ENCODE peak calls at places on chromosome 13, in seven cellular contexts. E is hepatic stellate cell, W is gastrocnemius medialis, C is fibroblast of pulmonary artery, B is heart right ventricle, T is chondrocyte, D is HEK293T. P is an unnamed sample.

GRCh38 chr13:73225983-73226382 is 167.2 kb downstream of the KLF5 start:
- DNase-seq in E (no peak), W (no peak), C (no peak), B (no peak), T (no peak), D (no peak), P (no peak)

GRCh38 chr13:45092668-45093067 is 27.6 kb upstream of the GTF2F2 start:
- DNase-seq in E (no peak), W (no peak), C (no peak), B (peak), T (no peak), D (no peak), P (peak)

GRCh38 chr13:35630551-35631275 is 154.2 kb upstream of the MAB21L1 start:
- DNase-seq in E (peak), W (no peak), C (peak), B (peak), T (no peak), D (peak), P (peak)

GRCh38 chr13:113951246-113951999 is 22.5 kb downstream of the C13orf46 start:
- DNase-seq in E (peak), W (peak), C (peak), B (peak), T (peak), D (peak), P (peak)

GRCh38 chr13:111206148-111206547 is 91.0 kb downstream of the ARHGEF7 start:
- DNase-seq in E (no peak), W (no peak), C (no peak), B (no peak), T (no peak), D (no peak), P (no peak)

GRCh38 chr13:49756263-49756662 is 36.2 kb downstream of the KPNA3 start:
- DNase-seq in E (no peak), W (no peak), C (no peak), B (no peak), T (no peak), D (no peak), P (no peak)

GRCh38 chr13:31869582-31869981 is 130.3 kb downstream of the RXFP2 start:
- DNase-seq in E (no peak), W (no peak), C (no peak), B (no peak), T (no peak), D (no peak), P (no peak)

GRCh38 chr13:95182570-95183285 is 118.5 kb downstream of the ABCC4 start:
- DNase-seq in E (no peak), W (no peak), C (no peak), B (no peak), T (no peak), D (no peak), P (no peak)

GRCh38 chr13:109787135-109787954 is 962 bp upstream of the IRS2 start:
- DNase-seq in E (peak), W (peak), C (peak), B (peak), T (no peak), D (no peak), P (peak)

GRCh38 chr13:45847554-45848224 is 3.9 kb downstream of the SIAH3 start:
- DNase-seq in E (no peak), W (no peak), C (peak), B (no peak), T (no peak), D (no peak), P (no peak)

GRCh38 chr13:110404321-110404720 is 97.2 kb downstream of the COL4A2 start:
- DNase-seq in E (no peak), W (no peak), C (no peak), B (no peak), T (no peak), D (no peak), P (no peak)

GRCh38 chr13:44752184-44752583 is 176.1 kb upstream of the TSC22D1 start:
- DNase-seq in E (no peak), W (peak), C (no peak), B (no peak), T (no peak), D (no peak), P (no peak)

GRCh38 chr13:66780814-66781213 is 449.3 kb downstream of the PCDH9 start:
- DNase-seq in E (peak), W (no peak), C (peak), B (no peak), T (no peak), D (no peak), P (no peak)

GRCh38 chr13:30002577-30002976 is 152.2 kb upstream of the UBL3 start:
- DNase-seq in E (peak), W (no peak), C (peak), B (no peak), T (no peak), D (no peak), P (peak)

GRCh38 chr13:106619688-106620555 is 52.0 kb upstream of the ARGLU1 start:
- DNase-seq in E (peak), W (peak), C (peak), B (peak), T (no peak), D (peak), P (peak)

GRCh38 chr13:98697833-98698232 is 54.6 kb downstream of the SLC15A1 start:
- DNase-seq in E (no peak), W (no peak), C (no peak), B (no peak), T (no peak), D (no peak), P (no peak)

GRCh38 chr13:58434943-58435342 is 803.4 kb downstream of the PCDH17 start:
- DNase-seq in E (no peak), W (no peak), C (no peak), B (no peak), T (no peak), D (no peak), P (no peak)

GRCh38 chr13:40539954-40540706 is 126.3 kb downstream of the FOXO1 start:
- DNase-seq in E (peak), W (no peak), C (peak), B (no peak), T (no peak), D (no peak), P (peak)

GRCh38 chr13:97538193-97538592 is 104.2 kb downstream of the RAP2A start:
- DNase-seq in E (no peak), W (no peak), C (peak), B (no peak), T (no peak), D (no peak), P (no peak)

GRCh38 chr13:23467048-23467931 is 33.8 kb upstream of the SACS start:
- DNase-seq in E (no peak), W (no peak), C (no peak), B (no peak), T (no peak), D (no peak), P (peak)

GRCh38 chr13:21813110-21813509 is 142.2 kb downstream of the FGF9 start:
- DNase-seq in E (no peak), W (no peak), C (no peak), B (no peak), T (no peak), D (no peak), P (no peak)

GRCh38 chr13:21997726-21998125 is 326.9 kb downstream of the FGF9 start:
- DNase-seq in E (no peak), W (no peak), C (no peak), B (no peak), T (no peak), D (no peak), P (no peak)

GRCh38 chr13:93227280-93227905 is 786 bp downstream of the GPC6 start:
- DNase-seq in E (peak), W (no peak), C (peak), B (no peak), T (no peak), D (peak), P (peak)

GRCh38 chr13:52195052-52195837 is 35.8 kb upstream of the NEK3 start:
- DNase-seq in E (peak), W (peak), C (peak), B (peak), T (no peak), D (no peak), P (peak)

GRCh38 chr13:112990783-112991182 is 21.8 kb downstream of the MCF2L start:
- DNase-seq in E (no peak), W (no peak), C (no peak), B (no peak), T (no peak), D (no peak), P (no peak)

GRCh38 chr13:110652231-110652730 is 36.9 kb downstream of the NAXD start:
- DNase-seq in E (no peak), W (no peak), C (no peak), B (no peak), T (peak), D (no peak), P (no peak)